ENCODE peak calls at places on chromosomes 12 and 14, in six cellular contexts. D is A549, Q is GM12878, I is HepG2, C is upper lobe of left lung, T is K562. Y is an unnamed sample.
A peak's percentile ranks its signal among the peaks of the same experiment; 100 is the strongest.

GRCh38 chr14:59849371-59850130 is 21.0 kb downstream of the RTN1 start:
- ATAC-seq in C (no peak), D (no peak), I (no peak), Q (peak; percentile 70), T (no peak), Y (peak; percentile 62)

GRCh38 chr12:51270067-51270846 is at the start of gene SMAGP:
- ATAC-seq in I (peak; percentile 83), Q (peak; percentile 90), D (peak; percentile 75), T (peak; percentile 77), C (peak; percentile 86), Y (peak; percentile 68)

GRCh38 chr12:3686463-3686862 is 66.4 kb downstream of the CRACR2A start:
- ATAC-seq in D (peak; percentile 60), Q (no peak), T (no peak), C (peak; percentile 22), I (no peak), Y (no peak)

GRCh38 chr14:53161758-53162512 is 8.8 kb upstream of the DDHD1 start:
- ATAC-seq in T (no peak), Q (peak; percentile 57), I (no peak), C (no peak), D (no peak), Y (no peak)

GRCh38 chr12:116143883-116144266 is 133.6 kb downstream of the MED13L start:
- ATAC-seq in I (peak; percentile 63), T (peak; percentile 61), C (no peak), Q (peak; percentile 64), D (peak; percentile 71), Y (peak; percentile 55)

GRCh38 chr14:65369560-65369959 is 43.0 kb upstream of the FUT8 start:
- ATAC-seq in I (no peak), D (no peak), T (no peak), C (no peak), Q (no peak), Y (no peak)

GRCh38 chr12:109600481-109600880 is 26.9 kb downstream of the MVK start:
- ATAC-seq in T (no peak), D (no peak), C (no peak), Q (no peak), I (no peak), Y (no peak)

GRCh38 chr14:36207500-36207899 is 31.0 kb upstream of the PTCSC3 start:
- ATAC-seq in Q (no peak), D (peak; percentile 57), I (peak; percentile 70), C (no peak), T (peak; percentile 46), Y (no peak)

GRCh38 chr12:10276774-10277173 is 30.9 kb upstream of the KLRD1 start:
- ATAC-seq in Q (no peak), D (no peak), I (no peak), T (no peak), C (no peak), Y (no peak)

GRCh38 chr12:115599251-115599811 is 678.2 kb downstream of the MED13L start:
- ATAC-seq in D (no peak), C (peak; percentile 12), Q (no peak), T (no peak), I (no peak), Y (no peak)

GRCh38 chr12:51357374-51358047 is 11.0 kb upstream of the CELA1 start:
- ATAC-seq in C (no peak), Q (peak; percentile 93), T (no peak), I (no peak), D (no peak), Y (no peak)

GRCh38 chr12:15550778-15551177 is 228.5 kb downstream of the PTPRO start:
- ATAC-seq in I (no peak), Q (peak; percentile 24), C (no peak), T (no peak), D (no peak), Y (no peak)

GRCh38 chr14:103128631-103129300 is 5.5 kb downstream of the TNFAIP2 start:
- ATAC-seq in D (peak; percentile 16), C (no peak), T (no peak), I (no peak), Q (no peak), Y (no peak)

GRCh38 chr12:123034022-123034541 is 53.6 kb downstream of the ARL6IP4 start:
- ATAC-seq in C (no peak), Q (no peak), D (no peak), I (no peak), T (peak; percentile 31), Y (no peak)

GRCh38 chr12:132196873-132197390 is 52.7 kb downstream of the NOC4L start:
- ATAC-seq in I (no peak), D (no peak), T (no peak), Q (no peak), C (no peak), Y (no peak)

GRCh38 chr14:23186913-23187654 is 3.6 kb upstream of the SLC7A8 start:
- ATAC-seq in D (peak; percentile 83), T (peak; percentile 89), I (peak; percentile 89), C (peak; percentile 55), Q (peak; percentile 73), Y (peak; percentile 47)

GRCh38 chr12:116284401-116284800 is 6.9 kb upstream of the MED13L start:
- ATAC-seq in Q (no peak), T (no peak), I (no peak), D (no peak), C (no peak), Y (no peak)

GRCh38 chr12:87820524-87821194 is 208.5 kb downstream of the C12orf50 start:
- ATAC-seq in D (peak; percentile 95), Q (no peak), T (no peak), C (no peak), I (no peak), Y (no peak)

GRCh38 chr14:54291491-54292191 is 105.2 kb upstream of the CDKN3 start:
- ATAC-seq in I (peak; percentile 100), T (no peak), D (no peak), Q (no peak), C (no peak), Y (no peak)

GRCh38 chr12:42475055-42475454 is 114.5 kb downstream of the PRICKLE1 start:
- ATAC-seq in C (no peak), Q (peak; percentile 79), D (no peak), T (no peak), I (no peak), Y (no peak)

GRCh38 chr12:105331805-105332251 is 1.3 kb downstream of the C12orf75 start:
- ATAC-seq in C (no peak), Q (peak; percentile 15), T (no peak), I (peak; percentile 56), D (peak; percentile 36), Y (no peak)

GRCh38 chr14:100567009-100567876 is 20.0 kb downstream of the BEGAIN start:
- ATAC-seq in D (peak; percentile 4), T (no peak), Q (peak; percentile 22), I (no peak), C (no peak), Y (no peak)

GRCh38 chr14:77859934-77860570 is 60.1 kb downstream of the ADCK1 start:
- ATAC-seq in Q (no peak), T (peak; percentile 53), C (no peak), D (no peak), I (no peak), Y (no peak)

GRCh38 chr14:64246688-64247087 is 47.5 kb downstream of the ESR2 start:
- ATAC-seq in I (no peak), D (no peak), Q (no peak), C (no peak), T (no peak), Y (no peak)

GRCh38 chr12:32178341-32179010 is 71.8 kb downstream of the BICD1 start:
- ATAC-seq in Q (no peak), T (no peak), C (no peak), D (no peak), I (no peak), Y (no peak)

GRCh38 chr12:32176606-32177005 is 70.0 kb downstream of the BICD1 start:
- ATAC-seq in T (no peak), I (no peak), Q (no peak), D (no peak), C (no peak), Y (no peak)

GRCh38 chr12:32179011-32179395 is 72.4 kb downstream of the BICD1 start:
- ATAC-seq in Q (no peak), D (no peak), C (no peak), T (no peak), I (no peak), Y (no peak)

GRCh38 chr12:32183646-32184045 is 77.0 kb downstream of the BICD1 start:
- ATAC-seq in C (no peak), I (peak; percentile 45), D (peak; percentile 48), T (no peak), Q (no peak), Y (no peak)

GRCh38 chr12:32181498-32182175 is 75.0 kb downstream of the BICD1 start:
- ATAC-seq in D (no peak), C (no peak), T (no peak), I (no peak), Q (no peak), Y (no peak)
- TF ChIP-seq EP300 in D (no peak), C (no peak), T (no peak), I (no peak), Q (no peak), Y (no peak)

GRCh38 chr14:90970167-90970600 is 90.3 kb downstream of the RPS6KA5 start:
- ATAC-seq in D (peak; percentile 42), T (peak; percentile 53), C (no peak), I (no peak), Q (peak; percentile 94), Y (no peak)
- H3K4me3 ChIP-seq in D (no peak overlapping the region), T (no peak overlapping the region), C (no peak overlapping the region), I (no peak overlapping the region), Q (no peak overlapping the region), Y (no peak overlapping the region)

GRCh38 chr12:69828897-69829296 is 3.9 kb downstream of the MYRFL start:
- ATAC-seq in C (no peak), D (no peak), T (no peak), Q (no peak), I (no peak), Y (no peak)
- TF ChIP-seq EP300 in C (no peak), D (no peak), T (no peak), Q (no peak), I (no peak), Y (no peak)

GRCh38 chr12:102958073-102958829 is 777 bp downstream of the ASCL1 start:
- ATAC-seq in C (no peak), Q (peak; percentile 72), I (peak; percentile 71), D (peak; percentile 80), T (no peak), Y (no peak)

GRCh38 chr12:102958830-102959176 is 1.3 kb downstream of the ASCL1 start:
- ATAC-seq in Q (peak; percentile 7), D (no peak), C (no peak), T (no peak), I (no peak), Y (no peak)

GRCh38 chr12:102955926-102956737 is 1.3 kb upstream of the ASCL1 start:
- ATAC-seq in Q (no peak), T (no peak), I (peak; percentile 77), D (no peak), C (no peak), Y (no peak)

GRCh38 chr12:102957339-102958050 is at the start of gene ASCL1:
- ATAC-seq in Q (peak; percentile 42), D (peak; percentile 66), T (no peak), C (no peak), I (peak; percentile 36), Y (no peak)

DNA sequence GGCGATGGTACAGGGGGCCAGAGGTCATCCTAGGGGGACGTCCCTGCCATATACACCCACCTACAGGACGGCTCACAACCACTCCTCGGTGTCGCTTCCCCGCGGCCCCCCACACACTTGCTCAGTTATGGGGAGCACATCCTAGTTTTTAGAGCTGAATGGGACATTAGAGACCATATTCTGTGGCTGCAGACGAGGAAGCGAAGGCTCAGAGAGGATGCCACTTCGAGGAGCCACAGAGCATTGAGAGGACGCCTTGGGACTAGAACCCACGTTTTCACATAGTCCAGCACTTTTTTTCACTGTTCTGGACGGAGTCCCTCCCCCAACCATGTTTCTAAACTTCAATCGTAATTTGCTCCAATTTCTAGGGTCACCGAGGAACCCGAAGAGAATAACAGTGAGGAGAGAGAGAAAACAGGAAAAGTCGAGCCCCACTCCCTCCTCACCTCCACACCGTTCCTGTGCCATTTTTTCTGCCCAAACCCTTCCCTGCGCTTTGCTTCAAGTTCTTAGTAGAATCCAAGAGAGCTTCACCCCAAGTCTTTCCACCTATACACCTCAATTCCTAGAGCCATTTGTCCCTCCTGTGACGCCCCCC is 636 bp upstream of the ASCL1 start:
- ATAC-seq in D (peak; percentile 6), Q (no peak), T (no peak), C (no peak), I (no peak), Y (no peak)
- H3K4me3 ChIP-seq in D (peak overlapping the region; percentile 53), Q (peak overlapping the region; percentile 81), T (no peak overlapping the region), C (no peak overlapping the region), I (no peak overlapping the region), Y (no peak overlapping the region)